ENCODE peak calls at places on chromosome 13, in seven cellular contexts. O, V, P, F, Y, A and M are unnamed samples.

GRCh38 chr13:26442541-26442940 is 114.9 kb upstream of the WASF3 start:
- DNase-seq in O (no peak), P (no peak), A (no peak), Y (no peak), V (no peak), F (no peak), M (no peak)

GRCh38 chr13:110677731-110678545 is 28.0 kb downstream of the CARS2 start:
- DNase-seq in F (no peak), Y (no peak), P (no peak), V (no peak), O (peak; percentile 13), A (peak; percentile 32), M (no peak)

GRCh38 chr13:43100667-43101066 is 77.3 kb downstream of the DNAJC15 start:
- DNase-seq in O (no peak), F (no peak), A (no peak), P (no peak), Y (no peak), V (no peak), M (no peak)

GRCh38 chr13:24680258-24680920 is at the start of gene ATP12A:
- DNase-seq in O (no peak), F (no peak), Y (no peak), P (peak; percentile 55), V (no peak), A (no peak), M (peak; percentile 62)

GRCh38 chr13:75372517-75372916 is 109.5 kb downstream of the TBC1D4 start:
- DNase-seq in F (no peak), O (peak; percentile 72), Y (no peak), V (no peak), A (no peak), P (peak; percentile 59), M (peak; percentile 58)

GRCh38 chr13:75492389-75492788 is 10.4 kb upstream of the TBC1D4 start:
- DNase-seq in O (peak; percentile 37), Y (no peak), A (no peak), F (no peak), V (no peak), P (no peak), M (no peak)

GRCh38 chr13:37460211-37460610 is 138.4 kb downstream of the POSTN start:
- DNase-seq in A (no peak), F (no peak), V (no peak), P (no peak), O (no peak), Y (no peak), M (no peak)

GRCh38 chr13:42997381-42997780 is 5.3 kb upstream of the EPSTI1 start:
- DNase-seq in Y (no peak), O (peak; percentile 69), A (no peak), V (no peak), P (peak; percentile 29), F (no peak), M (no peak)

GRCh38 chr13:86907116-86907515 is 764.1 kb upstream of the SLITRK5 start:
- DNase-seq in A (no peak), F (no peak), O (no peak), Y (no peak), V (no peak), P (no peak), M (no peak)

GRCh38 chr13:82713681-82714405 is 1168.4 kb downstream of the SLITRK1 start:
- DNase-seq in A (no peak), F (no peak), Y (no peak), V (no peak), O (peak; percentile 8), P (no peak), M (no peak)

GRCh38 chr13:105341758-105342157 is 1193.7 kb downstream of the EFNB2 start:
- DNase-seq in A (no peak), P (no peak), V (no peak), O (no peak), Y (no peak), F (no peak), M (no peak)

GRCh38 chr13:111947026-111947810 is 119.7 kb upstream of the SOX1 start:
- DNase-seq in Y (no peak), A (no peak), F (no peak), O (no peak), P (no peak), V (no peak), M (no peak)

GRCh38 chr13:114145722-114146121 is 13.3 kb upstream of the RASA3 start:
- DNase-seq in P (no peak), O (no peak), V (no peak), A (no peak), Y (no peak), F (no peak), M (no peak)

GRCh38 chr13:110307697-110308376 is 753 bp downstream of the COL4A2 start:
- DNase-seq in F (no peak), V (peak; percentile 38), P (no peak), O (peak; percentile 56), A (no peak), Y (no peak), M (no peak)

GRCh38 chr13:88031980-88032562 is 360.9 kb downstream of the SLITRK5 start:
- DNase-seq in Y (no peak), O (peak; percentile 6), F (no peak), A (peak; percentile 42), P (no peak), V (no peak), M (no peak)

DNA sequence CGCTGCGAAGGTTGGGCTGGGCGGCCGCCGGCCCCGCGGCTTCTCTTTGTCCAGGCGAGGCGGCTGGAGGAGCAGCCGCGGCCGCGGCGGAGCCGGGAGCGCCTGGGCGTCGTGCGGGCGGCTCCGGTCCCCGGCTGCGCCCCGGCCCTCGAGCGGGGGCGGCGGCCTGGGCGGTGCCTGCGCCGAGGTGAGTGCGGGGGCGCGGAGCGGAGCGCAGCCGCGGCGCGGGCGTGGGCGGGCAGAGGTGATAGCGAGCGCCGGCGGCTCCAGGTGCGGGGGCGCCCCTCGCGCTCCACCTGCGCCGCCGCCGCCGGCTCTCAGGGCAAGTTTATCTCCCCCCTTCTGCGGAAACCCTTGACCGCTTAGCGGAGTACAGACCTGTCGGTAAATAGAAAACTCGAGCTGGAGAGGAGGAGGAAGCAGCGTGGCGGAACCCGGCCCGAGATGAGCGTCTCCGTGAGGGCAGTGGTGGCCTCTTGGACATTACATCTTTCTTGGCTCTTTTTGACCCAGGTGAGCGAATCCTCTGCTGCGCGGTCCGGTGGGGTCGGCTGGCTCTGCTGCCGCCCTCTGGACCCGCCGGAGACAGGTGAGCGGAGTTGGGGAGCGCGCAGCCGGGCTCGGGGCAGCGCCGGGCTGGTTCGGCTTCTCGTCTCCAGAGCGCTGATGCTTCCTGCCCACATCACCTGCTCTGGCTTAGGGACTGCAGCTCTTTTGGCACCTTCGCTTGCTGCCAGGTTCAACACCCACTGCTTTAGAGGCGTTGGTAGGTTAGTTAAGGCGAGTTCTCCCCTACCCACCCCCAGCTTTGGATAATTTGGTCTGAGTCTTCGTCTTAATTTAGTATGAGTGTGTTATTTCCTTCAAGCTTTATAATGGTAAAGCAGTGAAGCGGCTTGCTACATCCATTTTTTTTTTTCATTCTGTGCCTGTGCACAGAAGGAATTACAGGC is at the start of gene MTUS2:
- DNase-seq in A (no peak), F (no peak), O (no peak), V (no peak), Y (no peak), P (peak; percentile 28), M (no peak)
- H3K27me3 ChIP-seq in A (peaks cover 24% of the 10 kb centered on the region), F (no peaks in the 10 kb centered on the region), O (peaks cover 50% of the 10 kb centered on the region), V (peaks cover 43% of the 10 kb centered on the region), Y (peaks cover 4% of the 10 kb centered on the region), P (peaks cover 4% of the 10 kb centered on the region), M (peaks cover 23% of the 10 kb centered on the region)

GRCh38 chr13:99298056-99298455 is 9.1 kb downstream of the GPR183 start:
- DNase-seq in Y (no peak), F (no peak), V (no peak), A (no peak), P (no peak), O (no peak), M (no peak)
- H3K4me3 ChIP-seq in Y (no peak overlapping the region), F (no peak overlapping the region), V (no peak overlapping the region), A (no peak overlapping the region), P (no peak overlapping the region), O (no peak overlapping the region), M (no peak overlapping the region)

GRCh38 chr13:51221674-51222509 is at the start of gene FAM124A:
- DNase-seq in F (peak; percentile 26), P (peak; percentile 76), O (peak; percentile 54), A (no peak), Y (no peak), V (peak; percentile 66), M (peak; percentile 75)

GRCh38 chr13:51225034-51225433 is 2.8 kb downstream of the FAM124A start:
- DNase-seq in A (no peak), V (no peak), P (no peak), Y (no peak), O (no peak), F (no peak), M (no peak)

GRCh38 chr13:51221108-51221507 is 1.1 kb upstream of the FAM124A start:
- DNase-seq in Y (no peak), F (no peak), A (no peak), P (no peak), O (no peak), V (no peak), M (no peak)

GRCh38 chr13:51222510-51223283 is 499 bp downstream of the FAM124A start:
- DNase-seq in A (no peak), O (no peak), Y (no peak), P (peak; percentile 29), F (no peak), V (no peak), M (peak; percentile 62)

DNA sequence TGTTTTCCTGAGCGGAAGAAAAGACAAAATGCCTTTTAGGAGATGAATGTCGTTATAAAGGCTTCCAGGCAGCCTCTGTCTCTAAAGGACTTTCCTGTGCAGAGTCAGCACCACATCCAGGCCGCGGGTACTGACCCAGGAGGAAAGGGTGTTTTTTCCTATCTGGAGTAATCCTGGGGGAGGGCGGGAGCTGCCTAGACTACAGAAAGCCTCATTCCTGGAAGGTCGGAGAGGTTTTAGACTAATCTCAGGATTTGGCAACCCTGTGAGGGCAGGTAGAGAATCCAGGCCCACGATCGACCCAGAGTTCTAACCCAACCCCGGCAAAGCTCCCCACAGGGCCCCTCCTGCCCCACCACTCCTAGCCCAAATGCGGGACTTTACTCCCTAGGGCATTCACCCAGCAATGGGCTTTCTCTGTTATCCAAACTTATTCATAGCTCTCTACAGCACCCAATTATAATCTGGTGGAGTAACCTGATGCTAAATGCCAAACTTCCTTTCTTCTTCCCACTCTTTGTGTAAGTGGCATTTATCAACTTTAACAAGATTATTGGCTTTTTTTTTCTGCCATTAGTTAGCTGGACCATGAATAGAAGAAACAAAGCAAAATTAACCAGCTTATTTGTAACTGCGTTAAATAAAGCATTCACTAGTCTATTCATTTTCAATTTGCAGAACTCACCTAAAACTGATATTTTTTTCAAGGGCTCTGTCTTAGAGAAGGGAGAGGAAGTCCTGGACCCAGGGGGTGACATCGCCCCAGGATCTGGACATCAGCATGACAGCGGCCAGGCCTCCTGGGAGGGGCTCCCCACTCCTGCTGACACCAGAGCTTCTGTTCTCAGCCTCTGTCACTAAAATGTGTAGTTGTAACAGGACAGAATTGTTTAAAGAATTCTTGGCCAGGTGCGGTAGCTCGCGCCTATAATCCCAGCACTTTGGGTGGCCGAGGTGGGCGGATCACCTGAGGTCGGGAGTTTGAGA is 1.4 kb downstream of the FAM124A start:
- DNase-seq in F (peak; percentile 27), Y (no peak), A (no peak), O (no peak), P (no peak), V (no peak), M (peak; percentile 75)
- H3K27me3 ChIP-seq in F (no peaks in the 10 kb centered on the region), Y (no peaks in the 10 kb centered on the region), A (peaks cover 23% of the 10 kb centered on the region), O (peaks cover 46% of the 10 kb centered on the region), P (peaks cover 4% of the 10 kb centered on the region), V (no peaks in the 10 kb centered on the region), M (no peaks in the 10 kb centered on the region)

DNA sequence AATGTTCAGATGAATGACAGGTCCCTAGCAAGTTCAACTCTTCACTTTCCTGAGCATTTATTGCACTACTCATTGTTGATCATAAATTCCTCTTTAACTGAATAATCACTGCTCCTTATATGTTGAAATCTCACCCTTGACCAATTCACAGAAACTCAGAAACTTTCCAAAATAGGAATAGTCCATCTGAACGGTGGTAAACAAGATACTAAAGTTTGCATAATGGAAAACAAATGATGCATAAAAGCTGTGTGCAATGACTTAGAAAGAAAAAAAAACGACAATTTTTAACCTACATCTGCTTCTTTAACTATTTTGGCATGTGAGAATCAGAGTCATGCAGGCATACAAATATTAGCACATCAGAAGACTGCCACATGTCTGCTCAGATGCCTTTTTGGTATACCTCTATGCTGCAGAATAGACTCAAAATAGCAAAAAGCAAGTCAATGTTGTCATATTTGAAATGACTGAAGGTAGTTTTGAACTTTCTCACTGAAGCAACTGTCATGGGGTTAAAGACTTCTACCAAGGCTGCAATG is 34.8 kb downstream of the SLC10A2 start:
- DNase-seq in V (no peak), F (no peak), Y (no peak), O (no peak), P (peak; percentile 5), A (no peak), M (no peak)
- H3K4me3 ChIP-seq in V (no peak overlapping the region), F (no peak overlapping the region), Y (no peak overlapping the region), O (no peak overlapping the region), P (no peak overlapping the region), A (no peak overlapping the region), M (no peak overlapping the region)